ENCODE peak calls at places on chromosomes 6 and 20, in ten cellular contexts. M, K, E, I, P, N, C, O, Q and L are unnamed samples.

GRCh38 chr6:159052720-159053119 is 7.9 kb upstream of the TAGAP start:
- DNase-seq in M (no peak), K (no peak), E (no peak), I (no peak), P (no peak), N (no peak), C (no peak), O (peak; percentile 13), Q (no peak), L (no peak)

GRCh38 chr6:170295519-170296422 is 4.9 kb upstream of the DLL1 start:
- DNase-seq in M (no peak), K (peak; percentile 41), E (peak; percentile 21), I (no peak), P (no peak), N (no peak), C (no peak), O (peak; percentile 85), Q (peak; percentile 48), L (no peak)

GRCh38 chr20:19992996-19993908 is 23.9 kb upstream of the NAA20 start:
- DNase-seq in M (no peak), K (peak; percentile 52), E (peak; percentile 86), I (no peak), P (no peak), N (no peak), C (peak; percentile 65), O (no peak), Q (peak; percentile 91), L (no peak)

GRCh38 chr20:23407770-23408467 is 13.4 kb downstream of the NAPB start:
- DNase-seq in M (no peak), K (no peak), E (no peak), I (no peak), P (no peak), N (no peak), C (no peak), O (no peak), Q (no peak), L (no peak)

GRCh38 chr6:170051229-170052172 is 239.4 kb downstream of the DLL1 start:
- DNase-seq in M (no peak), K (no peak), E (no peak), I (peak; percentile 48), P (peak; percentile 14), N (no peak), C (no peak), O (no peak), Q (no peak), L (no peak)

GRCh38 chr6:163823577-163823976 is 409.1 kb downstream of the QKI start:
- DNase-seq in M (no peak), K (no peak), E (no peak), I (no peak), P (no peak), N (no peak), C (no peak), O (no peak), Q (no peak), L (no peak)

GRCh38 chr6:38524436-38525145 is 115.1 kb downstream of the BTBD9 start:
- DNase-seq in M (no peak), K (no peak), E (peak; percentile 47), I (no peak), P (no peak), N (no peak), C (no peak), O (no peak), Q (no peak), L (no peak)

GRCh38 chr6:146871613-146872465 is 273.1 kb downstream of the ADGB start:
- DNase-seq in M (no peak), K (no peak), E (no peak), I (no peak), P (no peak), N (no peak), C (no peak), O (no peak), Q (peak; percentile 18), L (no peak)

GRCh38 chr6:90072961-90073464 is 178.7 kb downstream of the GJA10 start:
- DNase-seq in M (no peak), K (no peak), E (no peak), I (no peak), P (no peak), N (no peak), C (no peak), O (no peak), Q (no peak), L (no peak)

GRCh38 chr6:108168980-108169800 is 3.4 kb downstream of the NR2E1 start:
- DNase-seq in M (no peak), K (no peak), E (no peak), I (no peak), P (no peak), N (no peak), C (no peak), O (peak; percentile 69), Q (peak; percentile 51), L (no peak)

GRCh38 chr6:36609582-36609981 is 15.4 kb downstream of the SRSF3 start:
- DNase-seq in M (no peak), K (no peak), E (no peak), I (no peak), P (no peak), N (no peak), C (no peak), O (no peak), Q (no peak), L (no peak)

GRCh38 chr6:31701666-31702420 is 1.3 kb downstream of the ABHD16A start:
- DNase-seq in M (no peak), K (no peak), E (peak; percentile 8), I (peak; percentile 91), P (no peak), N (peak; percentile 57), C (no peak), O (no peak), Q (no peak), L (no peak)

GRCh38 chr20:53141651-53142050 is 169.5 kb downstream of the TSHZ2 start:
- DNase-seq in M (no peak), K (no peak), E (no peak), I (no peak), P (no peak), N (peak; percentile 14), C (no peak), O (no peak), Q (no peak), L (no peak)

GRCh38 chr6:66210964-66211363 is 503.9 kb upstream of the EYS start:
- DNase-seq in M (no peak), K (no peak), E (no peak), I (no peak), P (no peak), N (no peak), C (no peak), O (no peak), Q (no peak), L (no peak)

DNA sequence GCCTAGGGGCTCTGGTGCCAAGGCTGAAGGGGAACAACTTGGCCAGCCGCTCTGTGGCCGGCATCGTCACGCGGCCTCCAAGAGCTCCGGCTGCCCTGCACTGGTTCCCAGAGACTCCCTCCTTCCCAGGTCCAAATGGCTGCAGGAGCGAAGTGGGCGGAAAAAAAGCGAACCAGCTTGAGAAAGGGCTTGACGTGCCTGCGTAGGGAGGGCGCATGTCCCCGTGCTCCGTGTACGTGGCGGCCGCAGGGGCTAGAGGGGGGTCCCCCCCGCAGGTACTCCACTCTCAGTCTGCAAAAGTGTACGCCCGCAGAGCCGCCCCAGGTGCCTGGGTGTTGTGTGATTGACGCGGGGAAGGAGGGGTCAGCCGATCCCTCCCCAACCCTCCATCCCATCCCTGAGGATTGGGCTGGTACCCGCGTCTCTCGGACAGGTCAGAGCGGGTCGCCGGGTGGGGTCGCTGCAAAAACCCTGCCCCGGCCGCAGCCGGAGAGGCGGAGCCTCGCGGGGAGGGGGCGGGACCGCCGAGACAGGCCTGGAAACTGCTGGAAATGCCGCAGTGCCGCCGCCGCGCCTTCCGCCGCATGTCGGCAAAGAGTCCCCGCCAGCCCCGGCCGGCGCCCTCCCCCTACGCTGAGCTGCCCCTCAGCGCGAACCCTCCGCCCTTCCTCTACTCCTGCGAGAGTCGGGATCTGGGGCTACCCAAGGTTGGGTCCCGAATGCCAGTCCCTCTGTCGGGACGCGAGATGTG is 814 bp upstream of the HSP90AB1 start:
- DNase-seq in M (peak; percentile 89), K (peak; percentile 78), E (peak; percentile 83), I (peak; percentile 96), P (peak; percentile 84), N (peak; percentile 95), C (peak; percentile 26), O (peak; percentile 99), Q (peak; percentile 83), L (peak; percentile 79)
- TF ChIP-seq CTCF in M (no peak), K (no peak), E (peak; percentile 49), I (peak; percentile 31), P (no peak), N (peak; percentile 46), C (no peak), O (peak; percentile 37), Q (peak; percentile 48), L (no peak)

GRCh38 chr6:138162104-138162946 is 586 bp downstream of the ARFGEF3 start:
- DNase-seq in M (no peak), K (peak; percentile 31), E (peak; percentile 30), I (no peak), P (no peak), N (no peak), C (no peak), O (peak; percentile 60), Q (peak; percentile 19), L (no peak)
- H3K27me3 ChIP-seq in M (peaks cover 20% of the 10 kb centered on the region), K (no peaks in the 10 kb centered on the region), E (no peaks in the 10 kb centered on the region), I (peaks cover 62% of the 10 kb centered on the region), P (no peaks in the 10 kb centered on the region), N (peaks cover 38% of the 10 kb centered on the region), C (peaks cover 41% of the 10 kb centered on the region), O (peaks cover 3% of the 10 kb centered on the region), Q (peaks cover 79% of the 10 kb centered on the region), L (peaks cover 76% of the 10 kb centered on the region)

GRCh38 chr20:55533601-55534000 is 471.7 kb downstream of the CBLN4 start:
- DNase-seq in M (no peak), K (no peak), E (no peak), I (no peak), P (no peak), N (no peak), C (no peak), O (no peak), Q (no peak), L (no peak)

GRCh38 chr20:55530763-55531162 is 474.6 kb downstream of the CBLN4 start:
- DNase-seq in M (no peak), K (no peak), E (no peak), I (no peak), P (no peak), N (no peak), C (no peak), O (no peak), Q (no peak), L (no peak)

DNA sequence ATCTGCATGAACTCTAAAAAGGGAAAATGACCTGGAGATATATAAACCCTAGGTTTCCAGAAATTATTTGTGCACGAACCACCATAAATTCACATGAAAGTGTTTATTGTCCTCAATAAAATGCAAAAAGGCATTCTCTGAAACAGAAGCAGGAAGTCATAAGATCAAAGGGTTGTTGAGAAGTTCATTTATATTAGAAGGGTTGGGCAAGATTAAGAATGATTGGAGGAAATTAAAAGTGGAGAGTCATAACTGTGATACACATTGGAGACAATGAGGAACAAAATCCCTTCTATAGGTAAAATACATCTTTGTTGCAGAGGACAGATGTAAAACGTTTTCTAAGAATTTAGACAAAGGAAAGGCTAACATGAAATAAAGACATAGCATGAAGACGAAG is 476.8 kb downstream of the CBLN4 start:
- DNase-seq in M (no peak), K (no peak), E (no peak), I (no peak), P (no peak), N (no peak), C (no peak), O (no peak), Q (no peak), L (no peak)
- H3K9me3 ChIP-seq in M (no peaks in the 10 kb centered on the region), K (no peaks in the 10 kb centered on the region), E (peaks cover 4% of the 10 kb centered on the region), I (no peaks in the 10 kb centered on the region), P (no peaks in the 10 kb centered on the region), N (peaks cover 6% of the 10 kb centered on the region), C (peaks cover 4% of the 10 kb centered on the region), O (no peaks in the 10 kb centered on the region), Q (peaks cover 23% of the 10 kb centered on the region), L (no peaks in the 10 kb centered on the region)

GRCh38 chr6:160520043-160520904 is 143.8 kb downstream of the LPA start:
- DNase-seq in M (peak; percentile 88), K (peak; percentile 77), E (peak; percentile 25), I (peak; percentile 88), P (peak; percentile 61), N (peak; percentile 75), C (peak; percentile 20), O (peak; percentile 96), Q (peak; percentile 71), L (peak; percentile 65)
- TF ChIP-seq CTCF in M (peak; percentile 95), K (no peak), E (peak; percentile 91), I (no peak), P (no peak), N (peak; percentile 37), C (no peak), O (no peak), Q (no peak), L (peak; percentile 62)